ENCODE peak calls at places on chromosomes 13 and 19, in eight cellular contexts. One of them, this sample, is unnamed.

GRCh38 chr13:106344318-106344717 is 191.1 kb downstream of the EFNB2 start:
- DNase-seq in uterus: no peak
- DNase-seq in WERI-Rb-1: no peak
- DNase-seq in effector memory CD4-positive, alpha-beta T cell: no peak
- DNase-seq in AG04450: no peak
- DNase-seq in OCI-LY7: no peak
- DNase-seq in cardiac muscle cell: no peak
- DNase-seq in body of pancreas: no peak
- DNase-seq in this sample: no peak

GRCh38 chr13:30375436-30375835 is 46.9 kb upstream of the UBE2L5 start:
- DNase-seq in uterus: no peak
- DNase-seq in WERI-Rb-1: no peak
- DNase-seq in effector memory CD4-positive, alpha-beta T cell: no peak
- DNase-seq in AG04450: no peak
- DNase-seq in OCI-LY7: peak
- DNase-seq in cardiac muscle cell: no peak
- DNase-seq in body of pancreas: no peak
- DNase-seq in this sample: no peak

GRCh38 chr19:33532859-33533455 is 11.4 kb upstream of the PEPD start:
- DNase-seq in uterus: no peak
- DNase-seq in WERI-Rb-1: no peak
- DNase-seq in effector memory CD4-positive, alpha-beta T cell: no peak
- DNase-seq in AG04450: no peak
- DNase-seq in OCI-LY7: no peak
- DNase-seq in cardiac muscle cell: no peak
- DNase-seq in body of pancreas: no peak
- DNase-seq in this sample: no peak

GRCh38 chr19:54572696-54573311 is 786 bp upstream of the LILRA2 start:
- DNase-seq in uterus: no peak
- DNase-seq in WERI-Rb-1: no peak
- DNase-seq in effector memory CD4-positive, alpha-beta T cell: no peak
- DNase-seq in AG04450: no peak
- DNase-seq in OCI-LY7: peak
- DNase-seq in cardiac muscle cell: no peak
- DNase-seq in body of pancreas: no peak
- DNase-seq in this sample: no peak

GRCh38 chr13:66264976-66265375 is 965.2 kb downstream of the PCDH9 start:
- DNase-seq in uterus: no peak
- DNase-seq in WERI-Rb-1: no peak
- DNase-seq in effector memory CD4-positive, alpha-beta T cell: no peak
- DNase-seq in AG04450: no peak
- DNase-seq in OCI-LY7: no peak
- DNase-seq in cardiac muscle cell: no peak
- DNase-seq in body of pancreas: no peak
- DNase-seq in this sample: no peak

GRCh38 chr13:28707629-28708427 is 10.9 kb downstream of the SLC46A3 start:
- DNase-seq in uterus: no peak
- DNase-seq in WERI-Rb-1: no peak
- DNase-seq in effector memory CD4-positive, alpha-beta T cell: no peak
- DNase-seq in AG04450: peak
- DNase-seq in OCI-LY7: peak
- DNase-seq in cardiac muscle cell: peak
- DNase-seq in body of pancreas: no peak
- DNase-seq in this sample: peak

GRCh38 chr13:77521595-77522367 is 13.7 kb upstream of the SCEL start:
- DNase-seq in uterus: no peak
- DNase-seq in WERI-Rb-1: no peak
- DNase-seq in effector memory CD4-positive, alpha-beta T cell: no peak
- DNase-seq in AG04450: no peak
- DNase-seq in OCI-LY7: no peak
- DNase-seq in cardiac muscle cell: peak
- DNase-seq in body of pancreas: no peak
- DNase-seq in this sample: peak

GRCh38 chr19:36006955-36007354 is 1.7 kb downstream of the SYNE4 start:
- DNase-seq in uterus: no peak
- DNase-seq in WERI-Rb-1: no peak
- DNase-seq in effector memory CD4-positive, alpha-beta T cell: no peak
- DNase-seq in AG04450: no peak
- DNase-seq in OCI-LY7: no peak
- DNase-seq in cardiac muscle cell: no peak
- DNase-seq in body of pancreas: no peak
- DNase-seq in this sample: no peak

GRCh38 chr19:14127929-14128509 is 8.4 kb downstream of the ASF1B start:
- DNase-seq in uterus: no peak
- DNase-seq in WERI-Rb-1: no peak
- DNase-seq in effector memory CD4-positive, alpha-beta T cell: no peak
- DNase-seq in AG04450: no peak
- DNase-seq in OCI-LY7: peak
- DNase-seq in cardiac muscle cell: peak
- DNase-seq in body of pancreas: no peak
- DNase-seq in this sample: no peak

GRCh38 chr13:80436571-80437169 is 95.7 kb upstream of the SPRY2 start:
- DNase-seq in uterus: peak
- DNase-seq in WERI-Rb-1: no peak
- DNase-seq in effector memory CD4-positive, alpha-beta T cell: no peak
- DNase-seq in AG04450: no peak
- DNase-seq in OCI-LY7: no peak
- DNase-seq in cardiac muscle cell: peak
- DNase-seq in body of pancreas: no peak
- DNase-seq in this sample: no peak

GRCh38 chr13:43079392-43079931 is 56.1 kb downstream of the DNAJC15 start:
- DNase-seq in uterus: no peak
- DNase-seq in WERI-Rb-1: no peak
- DNase-seq in effector memory CD4-positive, alpha-beta T cell: no peak
- DNase-seq in AG04450: no peak
- DNase-seq in OCI-LY7: no peak
- DNase-seq in cardiac muscle cell: no peak
- DNase-seq in body of pancreas: no peak
- DNase-seq in this sample: no peak

GRCh38 chr13:51861728-51862300 is at the start of gene CCDC70:
- DNase-seq in uterus: no peak
- DNase-seq in WERI-Rb-1: no peak
- DNase-seq in effector memory CD4-positive, alpha-beta T cell: no peak
- DNase-seq in AG04450: no peak
- DNase-seq in OCI-LY7: no peak
- DNase-seq in cardiac muscle cell: peak
- DNase-seq in body of pancreas: no peak
- DNase-seq in this sample: no peak

GRCh38 chr19:34274284-34274826 is 20.0 kb downstream of the GARRE1 start:
- DNase-seq in uterus: no peak
- DNase-seq in WERI-Rb-1: no peak
- DNase-seq in effector memory CD4-positive, alpha-beta T cell: no peak
- DNase-seq in AG04450: no peak
- DNase-seq in OCI-LY7: no peak
- DNase-seq in cardiac muscle cell: peak
- DNase-seq in body of pancreas: no peak
- DNase-seq in this sample: no peak

GRCh38 chr19:7224995-7225394 is 69.2 kb downstream of the INSR start:
- DNase-seq in uterus: no peak
- DNase-seq in WERI-Rb-1: no peak
- DNase-seq in effector memory CD4-positive, alpha-beta T cell: no peak
- DNase-seq in AG04450: no peak
- DNase-seq in OCI-LY7: no peak
- DNase-seq in cardiac muscle cell: no peak
- DNase-seq in body of pancreas: no peak
- DNase-seq in this sample: no peak

GRCh38 chr19:35042954-35043604 is 1.6 kb downstream of the HPN start:
- DNase-seq in uterus: no peak
- DNase-seq in WERI-Rb-1: no peak
- DNase-seq in effector memory CD4-positive, alpha-beta T cell: no peak
- DNase-seq in AG04450: no peak
- DNase-seq in OCI-LY7: no peak
- DNase-seq in cardiac muscle cell: no peak
- DNase-seq in body of pancreas: no peak
- DNase-seq in this sample: no peak

GRCh38 chr19:41535029-41535622 is 40.8 kb upstream of the CEACAM21 start:
- DNase-seq in uterus: no peak
- DNase-seq in WERI-Rb-1: no peak
- DNase-seq in effector memory CD4-positive, alpha-beta T cell: no peak
- DNase-seq in AG04450: no peak
- DNase-seq in OCI-LY7: peak
- DNase-seq in cardiac muscle cell: no peak
- DNase-seq in body of pancreas: no peak
- DNase-seq in this sample: no peak

GRCh38 chr13:42405665-42406390 is 133.9 kb downstream of the AKAP11 start:
- DNase-seq in uterus: no peak
- DNase-seq in WERI-Rb-1: no peak
- DNase-seq in effector memory CD4-positive, alpha-beta T cell: peak
- DNase-seq in AG04450: no peak
- DNase-seq in OCI-LY7: no peak
- DNase-seq in cardiac muscle cell: peak
- DNase-seq in body of pancreas: no peak
- DNase-seq in this sample: peak

GRCh38 chr13:49569993-49570689 is 15.2 kb downstream of the RCBTB1 start:
- DNase-seq in uterus: no peak
- DNase-seq in WERI-Rb-1: no peak
- DNase-seq in effector memory CD4-positive, alpha-beta T cell: no peak
- DNase-seq in AG04450: no peak
- DNase-seq in OCI-LY7: no peak
- DNase-seq in cardiac muscle cell: no peak
- DNase-seq in body of pancreas: no peak
- DNase-seq in this sample: peak

GRCh38 chr13:27573265-27573664 is 47.1 kb downstream of the LNX2 start:
- DNase-seq in uterus: no peak
- DNase-seq in WERI-Rb-1: no peak
- DNase-seq in effector memory CD4-positive, alpha-beta T cell: no peak
- DNase-seq in AG04450: peak
- DNase-seq in OCI-LY7: no peak
- DNase-seq in cardiac muscle cell: peak
- DNase-seq in body of pancreas: no peak
- DNase-seq in this sample: peak

DNA sequence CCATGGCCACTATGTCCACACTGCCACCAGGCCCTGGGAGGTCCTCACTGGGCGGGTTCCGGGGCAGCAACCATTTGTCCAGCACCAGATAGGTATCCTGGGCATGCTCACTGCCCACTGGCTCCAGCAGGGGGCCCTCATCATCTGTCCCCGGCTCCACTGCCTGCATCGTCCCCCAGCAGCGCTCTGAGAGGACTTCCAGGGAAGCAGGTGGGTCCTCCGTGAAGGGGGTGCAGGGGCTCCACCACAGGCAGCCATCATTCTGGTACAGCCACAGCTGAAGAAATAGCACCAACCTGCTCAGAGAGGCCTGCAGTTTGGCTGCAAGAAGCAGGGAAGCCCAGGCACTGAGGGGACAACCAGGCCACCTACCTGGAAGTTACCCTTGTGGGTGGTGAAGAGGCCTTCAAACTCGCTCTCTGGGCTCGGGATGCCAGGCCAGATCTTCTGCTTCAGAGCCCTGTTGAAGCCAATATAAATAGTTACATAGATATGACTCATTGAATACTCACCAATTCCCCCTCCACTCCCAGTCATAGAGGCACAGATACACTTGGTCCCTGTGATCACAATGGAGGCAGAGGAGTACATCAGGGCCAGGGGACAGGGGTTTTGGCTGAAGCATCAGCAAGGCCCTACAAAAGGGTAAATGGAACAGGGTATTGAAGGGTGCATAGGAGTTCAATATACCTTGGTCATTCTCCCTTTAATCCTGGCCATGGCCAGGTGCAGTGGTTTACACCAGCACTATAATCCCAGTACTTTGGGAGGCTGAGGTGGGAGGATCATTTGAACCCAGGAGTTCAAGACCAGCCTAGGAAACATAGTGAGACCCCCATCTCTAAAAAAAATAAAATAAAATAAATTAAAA is 4.1 kb downstream of the SWSAP1 start:
- DNase-seq in uterus: no peak
- DNase-seq in WERI-Rb-1: peak
- DNase-seq in effector memory CD4-positive, alpha-beta T cell: no peak
- DNase-seq in AG04450: no peak
- DNase-seq in OCI-LY7: peak
- DNase-seq in cardiac muscle cell: peak
- DNase-seq in body of pancreas: peak
- DNase-seq in this sample: peak
- H3K27ac ChIP-seq in uterus: peak
- H3K27ac ChIP-seq in WERI-Rb-1: no peak
- H3K27ac ChIP-seq in effector memory CD4-positive, alpha-beta T cell: no peak
- H3K27ac ChIP-seq in AG04450: peak
- H3K27ac ChIP-seq in OCI-LY7: no peak
- H3K27ac ChIP-seq in cardiac muscle cell: no peak
- H3K27ac ChIP-seq in body of pancreas: peak
- H3K27ac ChIP-seq in this sample: peak

GRCh38 chr19:2469102-2469914 is 6.6 kb upstream of the GADD45B start:
- DNase-seq in uterus: no peak
- DNase-seq in WERI-Rb-1: no peak
- DNase-seq in effector memory CD4-positive, alpha-beta T cell: no peak
- DNase-seq in AG04450: no peak
- DNase-seq in OCI-LY7: no peak
- DNase-seq in cardiac muscle cell: peak
- DNase-seq in body of pancreas: no peak
- DNase-seq in this sample: no peak
- H3K27ac ChIP-seq in uterus: no peak
- H3K27ac ChIP-seq in WERI-Rb-1: no peak
- H3K27ac ChIP-seq in effector memory CD4-positive, alpha-beta T cell: no peak
- H3K27ac ChIP-seq in AG04450: no peak
- H3K27ac ChIP-seq in OCI-LY7: no peak
- H3K27ac ChIP-seq in cardiac muscle cell: no peak
- H3K27ac ChIP-seq in body of pancreas: no peak
- H3K27ac ChIP-seq in this sample: no peak

GRCh38 chr13:87777395-87777794 is 106.2 kb downstream of the SLITRK5 start:
- DNase-seq in uterus: no peak
- DNase-seq in WERI-Rb-1: no peak
- DNase-seq in effector memory CD4-positive, alpha-beta T cell: no peak
- DNase-seq in AG04450: no peak
- DNase-seq in OCI-LY7: peak
- DNase-seq in cardiac muscle cell: no peak
- DNase-seq in body of pancreas: no peak
- DNase-seq in this sample: no peak
- H3K27ac ChIP-seq in uterus: no peak
- H3K27ac ChIP-seq in WERI-Rb-1: no peak
- H3K27ac ChIP-seq in effector memory CD4-positive, alpha-beta T cell: no peak
- H3K27ac ChIP-seq in AG04450: no peak
- H3K27ac ChIP-seq in OCI-LY7: no peak
- H3K27ac ChIP-seq in cardiac muscle cell: no peak
- H3K27ac ChIP-seq in body of pancreas: no peak
- H3K27ac ChIP-seq in this sample: no peak

DNA sequence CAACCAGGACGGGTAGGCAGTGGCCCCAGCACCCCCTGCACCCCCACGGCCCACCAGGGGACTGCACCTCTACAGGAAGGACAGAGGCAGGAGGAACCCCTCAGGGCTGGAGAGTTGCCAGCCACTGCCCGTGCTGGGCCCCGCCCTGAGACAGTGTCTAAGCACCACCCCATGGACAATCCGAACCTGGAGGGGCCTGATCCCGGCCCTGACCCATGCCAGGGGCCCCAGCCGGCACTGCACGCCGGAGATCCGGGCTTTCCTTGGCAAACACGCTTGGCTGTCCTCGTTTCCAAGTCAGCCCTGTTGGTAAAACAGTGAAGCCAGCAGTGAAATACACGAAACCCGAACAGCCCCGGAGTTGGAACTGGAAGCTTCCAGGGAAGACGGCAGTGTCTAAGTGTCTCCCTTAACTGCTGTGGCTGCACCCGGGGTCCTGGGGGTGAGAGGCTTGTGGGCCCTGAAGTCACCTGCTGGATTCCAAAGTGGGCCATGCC is 31.1 kb downstream of the RASA3 start:
- DNase-seq in uterus: peak
- DNase-seq in WERI-Rb-1: peak
- DNase-seq in effector memory CD4-positive, alpha-beta T cell: no peak
- DNase-seq in AG04450: no peak
- DNase-seq in OCI-LY7: no peak
- DNase-seq in cardiac muscle cell: no peak
- DNase-seq in body of pancreas: no peak
- DNase-seq in this sample: no peak
- H3K27ac ChIP-seq in uterus: peak
- H3K27ac ChIP-seq in WERI-Rb-1: no peak
- H3K27ac ChIP-seq in effector memory CD4-positive, alpha-beta T cell: no peak
- H3K27ac ChIP-seq in AG04450: no peak
- H3K27ac ChIP-seq in OCI-LY7: no peak
- H3K27ac ChIP-seq in cardiac muscle cell: peak
- H3K27ac ChIP-seq in body of pancreas: peak
- H3K27ac ChIP-seq in this sample: no peak

This sample was measured in epithelial cell of prostate.